ENCODE peak calls at places on chromosomes 12 and 14, in four cellular contexts. N is activated B cell treated with CpG ODN at 0.5 μM for 24 hours, M is GM10248, W is endothelial cell. I is an unnamed sample.

GRCh38 chr12:5201554-5202243 is 158.0 kb downstream of the KCNA5 start:
- DNase-seq in N (no peak), M (no peak), W (peak; percentile 15), I (peak; percentile 75)

GRCh38 chr12:32285484-32285883 is 113.9 kb upstream of the FGD4 start:
- DNase-seq in N (no peak), M (no peak), W (no peak), I (no peak)

GRCh38 chr14:65230287-65230728 is 128.0 kb upstream of the MAX start:
- DNase-seq in N (no peak), M (no peak), W (no peak), I (no peak)

GRCh38 chr12:70853326-70853725 is 67.2 kb downstream of the PTPRR start:
- DNase-seq in N (no peak), M (no peak), W (no peak), I (no peak)

GRCh38 chr12:52826611-52827498 is 7.3 kb downstream of the KRT79 start:
- DNase-seq in N (no peak), M (no peak), W (no peak), I (no peak)

GRCh38 chr14:21768116-21768874 is 94.7 kb upstream of the OR4E1 start:
- DNase-seq in N (no peak), M (peak; percentile 14), W (no peak), I (no peak)

GRCh38 chr14:64507376-64508156 is 3.0 kb downstream of the ZBTB1 start:
- DNase-seq in N (no peak), M (no peak), W (no peak), I (no peak)

GRCh38 chr14:57512221-57512620 is 18.6 kb upstream of the CCDC198 start:
- DNase-seq in N (no peak), M (no peak), W (no peak), I (no peak)

GRCh38 chr12:33944703-33945437 is 77.4 kb upstream of the ALG10 start:
- DNase-seq in N (no peak), M (no peak), W (no peak), I (no peak)

GRCh38 chr12:93571854-93572711 is at the start of gene SOCS2:
- DNase-seq in N (peak; percentile 37), M (peak; percentile 42), W (peak; percentile 68), I (peak; percentile 74)

GRCh38 chr12:15819644-15820437 is 30.7 kb upstream of the EPS8 start:
- DNase-seq in N (no peak), M (no peak), W (no peak), I (no peak)

GRCh38 chr12:6092784-6093722 is 31.4 kb downstream of the VWF start:
- DNase-seq in N (no peak), M (no peak), W (no peak), I (no peak)

GRCh38 chr12:54759751-54760150 is 94.6 kb upstream of the MUCL1 start:
- DNase-seq in N (no peak), M (peak; percentile 16), W (peak; percentile 34), I (peak; percentile 19)

GRCh38 chr12:89933911-89934310 is 225.3 kb upstream of the ATP2B1 start:
- DNase-seq in N (no peak), M (no peak), W (no peak), I (no peak)

GRCh38 chr12:52005903-52006703 is 643 bp upstream of the TAMALIN start:
- DNase-seq in N (peak; percentile 68), M (peak; percentile 80), W (no peak), I (peak; percentile 41)

GRCh38 chr12:104464899-104465298 is 8.2 kb downstream of the CHST11 start:
- DNase-seq in N (no peak), M (no peak), W (no peak), I (no peak)

GRCh38 chr12:111164833-111165232 is 204.1 kb downstream of the PHETA1 start:
- DNase-seq in N (no peak), M (no peak), W (no peak), I (no peak)

GRCh38 chr14:64891173-64891838 is 11.6 kb upstream of the SPTB start:
- DNase-seq in N (no peak), M (no peak), W (no peak), I (no peak)

GRCh38 chr14:85471744-85472143 is 58.2 kb upstream of the FLRT2 start:
- DNase-seq in N (no peak), M (no peak), W (no peak), I (peak; percentile 16)

GRCh38 chr12:132773077-132774020 is 11.7 kb upstream of the ANKLE2 start:
- DNase-seq in N (no peak), M (no peak), W (no peak), I (no peak)

GRCh38 chr12:108581311-108582227 is 16.3 kb downstream of the TMEM119 start:
- DNase-seq in N (no peak), M (no peak), W (no peak), I (no peak)

GRCh38 chr12:13887774-13888388 is 93.5 kb downstream of the GRIN2B start:
- DNase-seq in N (no peak), M (no peak), W (no peak), I (no peak)

GRCh38 chr14:51643137-51643536 is 8.6 kb upstream of the FRMD6 start:
- DNase-seq in N (no peak), M (no peak), W (no peak), I (no peak)

GRCh38 chr12:1434296-1434955 is 160.0 kb downstream of the FBXL14 start:
- DNase-seq in N (no peak), M (no peak), W (no peak), I (no peak)

GRCh38 chr14:76943072-76943471 is 85.4 kb downstream of the IRF2BPL start:
- DNase-seq in N (no peak), M (no peak), W (no peak), I (no peak)

DNA sequence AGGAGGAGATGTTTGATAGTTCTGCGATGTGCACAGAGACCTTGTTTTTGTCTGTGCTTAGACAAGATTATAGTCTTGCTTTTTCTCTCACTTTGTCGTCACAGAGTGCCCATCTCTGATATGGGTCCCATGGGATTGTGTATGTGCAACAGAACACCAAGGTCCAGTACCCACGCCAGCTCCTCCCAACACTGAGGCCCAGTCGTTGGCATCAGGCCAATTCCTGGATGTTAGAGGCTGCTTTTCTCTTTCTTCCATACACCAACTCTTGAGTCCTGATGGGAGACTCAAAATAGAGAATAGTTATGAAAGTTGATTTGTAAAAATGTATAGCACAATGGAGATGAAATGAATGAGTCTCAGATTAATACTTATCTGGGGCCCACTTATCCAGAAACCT is 22.7 kb upstream of the PRMT8 start:
- DNase-seq in N (no peak), M (no peak), W (no peak), I (no peak)
- TF ChIP-seq CTCF in N (no peak), M (no peak), W (no peak), I (no peak)

DNA sequence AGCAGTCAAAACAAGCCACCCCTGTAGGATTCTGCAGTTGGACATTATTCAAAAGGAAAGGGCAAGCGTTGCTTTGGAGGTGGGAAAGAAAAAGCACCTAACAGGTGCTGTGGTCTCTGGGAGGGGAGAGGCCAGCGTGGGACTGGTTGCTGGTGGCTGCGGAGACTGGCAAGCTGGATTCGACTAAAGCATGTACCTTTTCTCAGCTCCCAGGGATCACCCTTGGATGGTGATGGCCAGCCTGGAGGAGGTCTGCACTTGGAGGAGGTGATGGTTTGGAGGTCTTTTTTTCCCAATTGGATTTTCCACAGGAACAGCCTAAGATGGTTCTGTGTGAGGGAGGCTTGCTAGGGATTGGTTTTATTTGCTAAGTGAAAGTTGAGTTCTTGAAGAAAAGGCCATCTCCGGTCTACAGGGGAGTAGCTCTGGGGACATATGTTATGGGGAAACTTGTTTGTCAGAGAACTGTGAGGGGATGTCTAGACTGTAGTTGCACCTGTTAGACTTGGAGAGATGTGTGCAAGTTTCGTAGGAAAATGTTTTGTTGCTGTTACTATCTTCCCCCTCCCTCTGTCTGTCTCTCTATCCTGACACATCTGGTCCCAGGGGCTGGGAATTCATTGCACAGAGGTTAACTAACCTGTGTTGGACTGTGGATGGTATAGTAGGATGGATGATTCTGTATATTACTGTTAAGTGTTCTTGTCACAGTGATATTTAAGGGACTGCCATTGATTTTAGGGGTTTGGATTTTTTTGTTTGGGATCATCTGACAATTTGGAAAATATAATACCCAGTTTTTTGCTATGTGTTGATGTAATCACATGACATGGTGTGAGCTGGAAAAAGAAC is 2.2 kb downstream of the DYRK2 start:
- DNase-seq in N (no peak), M (peak; percentile 40), W (no peak), I (peak; percentile 12)
- TF ChIP-seq CTCF in N (no peak), M (no peak), W (no peak), I (no peak)

DNA sequence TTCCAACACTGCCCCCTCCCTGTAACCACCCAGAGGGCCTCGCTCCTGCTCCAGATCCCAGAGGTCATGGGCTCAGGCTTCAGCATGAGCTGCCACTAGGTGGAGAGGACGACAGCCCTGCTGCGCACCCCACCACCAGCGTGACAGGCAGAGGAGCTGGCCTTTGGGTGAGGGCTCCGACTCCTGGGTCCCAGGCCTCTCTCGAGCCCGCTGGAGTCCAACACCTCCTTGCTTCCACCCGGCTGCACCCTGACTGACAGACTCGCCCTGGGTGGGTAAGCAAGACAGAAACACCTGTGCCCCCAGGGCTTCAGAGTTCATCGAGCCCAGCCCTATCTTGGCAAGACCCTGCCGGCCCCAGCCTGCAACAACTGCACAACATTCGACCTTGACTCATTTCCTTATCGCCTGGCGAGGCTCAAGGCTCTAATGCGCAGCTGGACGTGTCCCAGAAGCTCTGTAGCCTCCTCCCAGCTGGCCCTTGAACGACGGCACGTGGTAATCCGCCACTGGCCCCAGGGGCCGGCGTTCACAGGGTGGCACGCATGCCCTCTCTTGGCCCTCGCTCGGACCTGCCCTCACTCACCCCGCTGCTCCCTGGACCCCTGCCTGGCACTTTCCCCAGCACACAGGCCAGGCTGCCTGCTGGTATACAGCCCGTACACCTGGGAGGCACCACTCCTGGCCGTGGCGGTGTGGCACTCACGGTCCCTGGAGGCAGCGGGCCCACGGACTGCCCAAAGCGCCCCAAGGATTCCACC is 28.0 kb downstream of the VPS37B start:
- DNase-seq in N (no peak), M (no peak), W (peak; percentile 43), I (no peak)
- TF ChIP-seq CTCF in N (no peak), M (peak; percentile 33), W (peak; percentile 33), I (no peak)

GRCh38 chr12:3752741-3753486 is at the start of gene CRACR2A:
- DNase-seq in N (peak; percentile 85), M (peak; percentile 92), W (peak; percentile 86), I (peak; percentile 86)
- TF ChIP-seq CTCF in N (no peak), M (peak; percentile 88), W (peak; percentile 71), I (peak; percentile 62)

GRCh38 chr12:118011961-118012360 is 4.5 kb upstream of the RFC5 start:
- DNase-seq in N (no peak), M (no peak), W (no peak), I (no peak)

GRCh38 chr12:118013283-118013682 is 3.2 kb upstream of the RFC5 start:
- DNase-seq in N (no peak), M (no peak), W (no peak), I (no peak)

GRCh38 chr12:118011377-118011776 is 5.1 kb upstream of the RFC5 start:
- DNase-seq in N (no peak), M (no peak), W (no peak), I (no peak)

GRCh38 chr12:118015306-118015705 is 1.2 kb upstream of the RFC5 start:
- DNase-seq in N (no peak), M (no peak), W (no peak), I (no peak)

GRCh38 chr12:118010903-118011302 is 5.6 kb upstream of the RFC5 start:
- DNase-seq in N (no peak), M (no peak), W (no peak), I (no peak)
- TF ChIP-seq CTCF in N (no peak), M (no peak), W (no peak), I (no peak)